ENCODE peak calls at places on chromosomes 7 and 10, in five cellular contexts. C, W, K, O and G are unnamed samples.

GRCh38 chr10:44756235-44756634 is 154.9 kb upstream of the TMEM72 start:
- DNase-seq in W (no peak), C (no peak), O (peak), K (no peak), G (no peak)

GRCh38 chr10:68235591-68235990 is 3.7 kb upstream of the ATOH7 start:
- DNase-seq in K (no peak), O (no peak), C (no peak), W (no peak), G (no peak)

GRCh38 chr10:128178319-128178937 is 52.2 kb upstream of the MKI67 start:
- DNase-seq in W (no peak), O (peak), K (no peak), C (no peak), G (peak)

GRCh38 chr10:110544958-110545537 is 22.4 kb upstream of the SMC3 start:
- DNase-seq in O (no peak), W (no peak), K (no peak), C (no peak), G (no peak)

GRCh38 chr10:927131-927530 is 4.4 kb downstream of the LARP4B start:
- DNase-seq in K (no peak), O (no peak), C (no peak), W (no peak), G (no peak)

GRCh38 chr10:73925539-73925938 is 14.6 kb downstream of the PLAU start:
- DNase-seq in O (no peak), W (no peak), K (no peak), C (no peak), G (no peak)

GRCh38 chr10:89281606-89282395 is 20.0 kb upstream of the IFIT2 start:
- DNase-seq in O (no peak), W (no peak), C (no peak), K (no peak), G (no peak)

GRCh38 chr7:36784991-36785940 is 61.0 kb upstream of the AOAH start:
- DNase-seq in O (no peak), C (peak), W (peak), K (no peak), G (no peak)

GRCh38 chr10:129730993-129731325 is 233.1 kb downstream of the EBF3 start:
- DNase-seq in C (no peak), O (no peak), K (no peak), W (no peak), G (no peak)

DNA sequence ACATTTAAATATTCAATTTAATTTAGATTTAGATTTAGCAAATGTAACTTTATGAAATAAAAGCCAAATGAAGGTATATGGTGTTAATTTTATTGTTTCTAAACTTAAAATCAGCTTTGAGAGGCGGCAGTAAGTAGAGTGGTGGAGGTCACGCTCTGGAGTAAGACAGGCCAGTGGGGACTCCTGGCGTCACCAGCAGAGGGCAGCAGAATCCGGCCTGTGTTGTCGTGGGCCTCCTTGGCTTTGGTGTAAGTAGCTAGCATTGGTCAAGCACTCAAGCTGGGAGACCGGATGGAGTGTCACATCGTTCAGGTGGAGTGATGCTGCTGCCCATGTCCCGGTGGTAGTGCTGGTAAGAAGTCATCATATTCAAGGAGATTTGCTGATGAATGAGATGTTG is 98.7 kb upstream of the DNAJB6 start:
- DNase-seq in O (peak), K (no peak), C (no peak), W (no peak), G (peak)
- TF ChIP-seq CTCF in O (peak), K (no peak), C (no peak), W (no peak), G (peak)

DNA sequence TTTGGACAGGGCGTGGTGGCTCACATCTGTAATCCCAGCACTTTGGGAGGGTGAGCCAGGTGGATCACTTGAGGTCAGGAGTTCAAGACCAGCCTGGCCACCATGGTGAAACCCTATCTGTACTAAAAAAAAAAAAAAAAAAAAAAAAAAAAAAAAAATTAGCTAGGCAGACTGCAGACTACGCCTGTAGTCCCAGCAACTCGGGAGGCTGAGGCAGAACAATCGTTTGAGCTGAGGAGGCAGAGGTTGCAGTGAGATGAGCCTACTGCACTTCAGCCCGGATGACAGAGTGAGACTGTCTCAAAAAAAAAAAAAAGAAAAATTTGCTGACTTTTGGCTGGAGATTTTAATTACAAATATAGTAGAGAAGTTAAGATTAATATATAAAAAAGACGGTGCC is 104.0 kb downstream of the HIPK2 start:
- DNase-seq in O (no peak), W (no peak), C (no peak), K (no peak), G (no peak)
- TF ChIP-seq CTCF in O (no peak), W (no peak), C (no peak), K (no peak), G (no peak)

GRCh38 chr10:78383378-78383777 is 349.7 kb downstream of the RPS24 start:
- DNase-seq in W (no peak), K (no peak), O (no peak), C (no peak), G (no peak)

GRCh38 chr10:78378192-78378591 is 344.5 kb downstream of the RPS24 start:
- DNase-seq in O (no peak), W (peak), K (no peak), C (no peak), G (no peak)

GRCh38 chr10:78382047-78382446 is 348.4 kb downstream of the RPS24 start:
- DNase-seq in K (no peak), W (no peak), O (no peak), C (no peak), G (no peak)

GRCh38 chr10:78382776-78383175 is 349.1 kb downstream of the RPS24 start:
- DNase-seq in K (no peak), C (no peak), W (no peak), O (no peak), G (no peak)

DNA sequence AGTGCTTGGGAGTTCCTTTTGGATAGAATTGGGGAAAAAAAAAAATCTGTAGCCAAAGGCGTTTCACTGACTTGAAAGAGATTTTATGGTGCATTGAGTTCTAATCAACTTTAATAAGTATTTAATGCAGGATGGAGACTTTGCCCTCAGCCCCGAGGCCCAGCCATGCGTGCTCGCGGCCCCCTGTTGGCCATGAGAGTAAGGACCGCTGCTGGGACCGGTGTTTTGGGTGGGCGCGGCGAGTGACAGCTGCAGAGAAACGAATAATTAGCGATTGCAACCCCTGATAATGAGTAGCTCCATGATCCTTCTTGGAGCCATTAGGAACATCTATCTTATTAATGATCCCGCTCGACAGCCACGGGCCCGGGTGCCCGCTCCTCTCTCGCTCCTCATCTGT is 347.4 kb downstream of the RPS24 start:
- DNase-seq in K (no peak), W (peak), O (no peak), C (no peak), G (no peak)
- TF ChIP-seq CTCF in K (peak), W (no peak), O (no peak), C (no peak), G (peak)

GRCh38 chr10:59400214-59400613 is 37.9 kb upstream of the FAM13C start:
- DNase-seq in W (no peak), O (no peak), K (no peak), C (no peak), G (no peak)

GRCh38 chr10:59405235-59405634 is 42.9 kb upstream of the FAM13C start:
- DNase-seq in C (no peak), K (no peak), W (no peak), O (no peak), G (no peak)
- TF ChIP-seq CTCF in C (no peak), K (no peak), W (no peak), O (no peak), G (no peak)

DNA sequence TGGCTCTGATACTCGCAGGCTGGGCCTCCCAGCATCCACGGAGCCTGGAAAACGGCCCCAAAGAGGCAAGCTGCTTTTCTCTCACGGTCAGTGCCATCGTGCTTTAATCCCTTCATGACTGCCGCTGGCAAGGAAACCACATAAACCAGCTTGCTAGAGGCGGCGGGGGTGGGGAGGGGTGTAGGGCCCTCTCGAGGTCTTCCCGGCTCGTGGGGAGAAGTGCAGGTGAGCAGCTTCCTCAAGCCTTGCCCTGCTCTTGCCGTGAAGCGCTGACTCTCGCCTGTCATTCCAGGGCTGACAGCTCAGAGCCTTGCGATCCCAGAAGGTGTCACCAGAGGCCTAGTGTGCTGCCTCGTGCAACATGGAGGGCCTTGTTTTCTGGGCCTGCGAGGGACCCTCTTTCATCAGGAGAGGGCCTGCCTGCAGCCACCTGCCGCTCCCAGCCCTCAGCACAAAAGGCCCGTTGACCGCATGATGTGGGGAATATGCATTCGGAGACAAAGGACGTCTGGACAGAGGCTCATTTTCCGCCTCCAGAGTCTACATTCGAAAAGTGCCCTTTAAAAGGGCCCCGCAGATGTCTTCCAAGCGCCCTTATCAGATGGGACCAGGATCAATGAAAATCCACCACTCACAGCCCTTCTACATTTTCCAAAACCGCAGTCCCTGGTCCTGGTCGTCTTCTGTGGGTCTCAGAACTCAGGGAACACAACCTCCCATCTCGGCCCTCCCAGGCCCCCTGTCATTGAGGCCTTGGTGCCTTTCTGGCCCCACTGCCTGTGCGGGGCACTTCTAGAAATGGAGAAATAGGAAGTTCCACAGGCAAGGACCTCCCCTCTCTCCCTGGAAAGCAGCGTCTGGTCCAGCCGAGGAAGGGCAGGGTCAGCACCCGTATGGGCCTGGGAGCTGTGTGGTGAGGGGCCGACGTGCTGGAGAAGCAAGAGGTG is 58.7 kb downstream of the ZRANB1 start:
- DNase-seq in W (no peak), O (no peak), C (peak), K (no peak), G (no peak)
- TF ChIP-seq CTCF in W (peak), O (no peak), C (peak), K (peak), G (no peak)

DNA sequence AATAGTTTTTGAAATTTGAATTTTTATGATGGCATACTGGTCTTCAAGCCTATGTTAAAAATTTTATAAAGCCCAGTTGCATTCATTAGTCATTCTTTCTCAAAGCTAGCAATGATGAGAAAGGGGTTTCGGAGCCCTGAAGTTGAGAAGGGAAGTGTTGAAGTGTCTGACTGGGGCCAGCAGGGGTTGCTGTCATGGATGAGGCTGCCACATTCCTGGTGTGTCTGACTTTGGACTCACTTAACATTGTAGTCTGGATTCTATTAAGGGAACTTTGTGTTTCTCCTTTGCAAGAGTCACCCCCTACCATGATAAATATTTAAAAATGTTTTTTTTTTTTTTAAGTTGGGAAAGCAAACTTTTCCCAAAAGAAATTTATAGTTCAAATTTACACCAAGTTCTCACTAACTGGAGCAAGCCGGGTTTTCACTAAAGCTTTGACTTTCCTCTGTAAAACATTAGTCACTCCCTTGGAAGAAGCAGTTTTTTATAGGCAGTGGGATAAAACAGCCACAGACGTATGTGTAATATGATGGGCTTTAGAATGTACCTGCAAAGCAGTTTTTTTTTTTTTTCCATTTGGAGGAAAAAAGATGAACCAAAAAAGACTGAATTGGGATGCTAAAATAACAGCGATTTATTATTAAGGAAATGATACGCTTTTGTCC is 243.6 kb downstream of the TWIST1 start:
- DNase-seq in K (no peak), O (peak), C (no peak), W (no peak), G (no peak)
- TF ChIP-seq CTCF in K (peak), O (peak), C (no peak), W (no peak), G (peak)

DNA sequence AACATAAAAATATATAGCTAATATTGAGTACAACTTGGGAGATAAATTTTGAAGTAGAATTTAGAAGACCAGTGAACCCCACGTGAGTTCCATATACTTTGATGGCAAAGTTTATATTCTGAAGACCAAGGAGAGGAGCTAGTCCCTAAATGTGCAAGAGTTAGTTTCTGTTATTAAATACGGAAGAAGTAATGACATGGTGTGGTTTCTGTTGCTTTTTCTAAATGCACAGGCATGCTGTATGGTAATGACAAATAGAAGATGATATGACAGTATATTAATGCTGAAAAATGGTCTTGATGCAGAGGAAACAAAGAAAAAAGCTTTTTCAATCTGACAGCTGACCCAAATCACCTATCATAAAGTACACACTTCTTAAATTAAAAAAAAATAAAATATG is 101.8 kb downstream of the ST8SIA6 start:
- DNase-seq in W (no peak), C (no peak), K (no peak), O (no peak), G (no peak)
- TF ChIP-seq CTCF in W (no peak), C (no peak), K (no peak), O (no peak), G (no peak)

DNA sequence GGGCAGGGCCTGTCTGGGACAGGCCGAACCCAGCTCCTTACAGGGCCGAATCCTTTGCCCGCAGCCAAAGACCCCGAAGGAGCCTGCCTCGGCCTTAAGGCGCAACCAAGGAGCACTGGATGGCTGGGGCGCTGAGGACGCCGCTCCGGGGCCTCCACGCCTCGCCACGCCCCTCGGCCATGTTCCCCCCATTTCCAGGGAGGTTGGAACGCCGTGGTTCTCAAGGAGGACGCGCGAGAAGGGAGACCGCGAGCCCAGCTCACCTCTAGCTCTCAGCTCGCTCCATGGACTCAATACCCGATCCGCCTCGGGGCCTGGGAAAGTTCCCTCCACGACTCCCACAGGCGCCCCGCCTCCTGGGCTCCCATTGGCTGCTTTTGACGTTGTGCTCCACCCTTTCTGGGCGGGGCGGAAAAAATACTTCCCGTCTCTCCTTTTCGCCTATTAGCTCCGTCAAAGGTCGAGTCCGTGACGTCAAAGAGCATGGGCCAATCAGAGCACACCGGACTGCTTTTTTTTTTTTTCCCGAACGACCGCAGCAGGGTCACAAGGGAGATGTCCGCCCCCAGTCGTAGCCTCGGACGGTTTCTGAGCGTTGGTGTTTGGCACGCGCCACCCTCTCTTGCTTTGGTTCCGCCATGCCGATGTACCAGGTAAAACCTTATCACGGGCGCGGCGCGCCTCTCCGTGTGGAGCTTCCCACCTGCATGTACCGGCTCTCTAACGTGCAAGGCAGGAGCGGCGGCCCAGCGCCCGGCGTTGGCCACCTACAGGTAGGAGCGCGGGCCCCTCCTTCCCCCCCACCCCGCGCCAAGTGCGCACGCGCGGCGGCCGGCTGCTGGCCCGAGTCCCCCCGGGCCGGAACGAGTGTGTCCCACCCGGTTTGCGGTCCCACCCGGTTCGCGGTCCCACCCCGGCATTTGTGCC is 305.7 kb downstream of the TYW1 start:
- DNase-seq in W (peak), K (peak), O (peak), C (peak), G (peak)
- TF ChIP-seq CTCF in W (peak), K (peak), O (no peak), C (peak), G (peak)

GRCh38 chr7:76333388-76334101 is 25.2 kb downstream of the YWHAG start:
- DNase-seq in C (peak), W (peak), K (no peak), O (peak), G (no peak)
- TF ChIP-seq CTCF in C (no peak), W (no peak), K (no peak), O (no peak), G (no peak)